ENCODE peak calls at places on chromosomes 6 and 20, in four cellular contexts. Q, A, T and B are unnamed samples.

GRCh38 chr6:34030831-34031566 is 114.9 kb downstream of the GRM4 start:
- DNase-seq in Q (no peak), A (peak), T (no peak), B (no peak)

GRCh38 chr6:145761584-145761983 is 26.3 kb upstream of the EPM2A start:
- DNase-seq in Q (no peak), A (no peak), T (no peak), B (no peak)

GRCh38 chr6:149896491-149896890 is 1.4 kb downstream of the RAET1E start:
- DNase-seq in Q (no peak), A (no peak), T (no peak), B (no peak)

GRCh38 chr6:143613749-143614148 is 64.0 kb upstream of the PHACTR2 start:
- DNase-seq in Q (no peak), A (no peak), T (no peak), B (no peak)

GRCh38 chr20:37526839-37527637 is 638 bp downstream of the BLCAP start:
- DNase-seq in Q (no peak), A (no peak), T (no peak), B (no peak)

GRCh38 chr20:64101731-64102621 is 5.4 kb downstream of the NPBWR2 start:
- DNase-seq in Q (peak), A (peak), T (peak), B (peak)

GRCh38 chr20:18632196-18632789 is 44.4 kb downstream of the DTD1 start:
- DNase-seq in Q (peak), A (peak), T (peak), B (peak)

GRCh38 chr6:148760568-148761531 is 14.0 kb downstream of the UST start:
- DNase-seq in Q (peak), A (no peak), T (peak), B (peak)

GRCh38 chr6:81696505-81696904 is 56.0 kb downstream of the TENT5A start:
- DNase-seq in Q (no peak), A (peak), T (no peak), B (no peak)

GRCh38 chr20:8722277-8722928 is 346.5 kb upstream of the PLCB4 start:
- DNase-seq in Q (peak), A (peak), T (peak), B (peak)

GRCh38 chr6:93165850-93166249 is 253.5 kb downstream of the EPHA7 start:
- DNase-seq in Q (no peak), A (peak), T (no peak), B (no peak)